ENCODE peak calls at places on chromosomes 11 and 22, in nine cellular contexts. G, Q, J, C, I, U, K, D and Y are unnamed samples.
A peak's percentile ranks its signal among the peaks of the same experiment; 100 is the strongest.

GRCh38 chr11:93841446-93841845 is 9.0 kb downstream of the VSTM5 start:
- DNase-seq in Q (no peak), I (no peak), U (no peak), J (no peak), G (no peak), K (no peak), C (no peak), D (no peak), Y (peak; percentile 21)

GRCh38 chr22:27075028-27075678 is 417.8 kb downstream of the MIAT start:
- DNase-seq in D (no peak), U (no peak), Q (no peak), K (no peak), J (no peak), I (no peak), C (no peak), G (no peak), Y (no peak)

GRCh38 chr11:77086521-77087472 is 15.8 kb upstream of the OMP start:
- DNase-seq in C (no peak), I (no peak), J (no peak), U (no peak), G (no peak), Q (no peak), K (no peak), D (no peak), Y (no peak)

GRCh38 chr11:120810251-120810650 is 213.7 kb upstream of the TBCEL start:
- DNase-seq in J (peak; percentile 24), I (no peak), U (no peak), C (no peak), D (no peak), G (no peak), Q (no peak), K (no peak), Y (no peak)

GRCh38 chr11:68047437-68048290 is 8.8 kb downstream of the TCIRG1 start:
- DNase-seq in G (no peak), D (no peak), Q (no peak), J (no peak), U (no peak), C (no peak), I (no peak), K (no peak), Y (no peak)

GRCh38 chr11:2128102-2128511 is 11.1 kb downstream of the IGF2 start:
- DNase-seq in G (no peak), J (no peak), U (no peak), K (no peak), D (no peak), C (no peak), Q (no peak), I (no peak), Y (no peak)

GRCh38 chr11:118918128-118918685 is 7.5 kb downstream of the BCL9L start:
- DNase-seq in K (no peak), I (peak; percentile 68), J (peak; percentile 83), G (no peak), C (peak; percentile 95), Q (no peak), D (no peak), U (peak; percentile 75), Y (peak; percentile 92)

GRCh38 chr11:19951558-19952083 is 208.7 kb downstream of the DBX1 start:
- DNase-seq in Q (no peak), D (peak; percentile 33), K (no peak), C (no peak), G (no peak), I (peak; percentile 22), U (no peak), J (peak; percentile 19), Y (no peak)

GRCh38 chr11:125168875-125169537 is 4.5 kb downstream of the PKNOX2 start:
- DNase-seq in U (no peak), C (peak; percentile 16), J (no peak), I (no peak), D (no peak), G (no peak), K (no peak), Q (no peak), Y (no peak)

GRCh38 chr22:46657996-46658947 is 38.1 kb downstream of the GRAMD4 start:
- DNase-seq in K (no peak), Q (no peak), G (no peak), C (no peak), J (no peak), I (no peak), D (no peak), U (no peak), Y (no peak)

GRCh38 chr11:6927030-6927617 is 898 bp downstream of the ZNF215 start:
- DNase-seq in D (no peak), C (no peak), I (no peak), Q (no peak), J (no peak), U (no peak), K (no peak), G (no peak), Y (no peak)

GRCh38 chr11:7600205-7600775 is 73.0 kb downstream of the CYB5R2 start:
- DNase-seq in G (no peak), I (no peak), K (no peak), U (no peak), Q (no peak), D (no peak), C (no peak), J (peak; percentile 38), Y (peak; percentile 70)

GRCh38 chr11:61971177-61972111 is 4.0 kb upstream of the FTH1 start:
- DNase-seq in U (peak; percentile 97), J (peak; percentile 90), Q (peak; percentile 41), D (peak; percentile 89), K (peak; percentile 93), C (peak; percentile 98), G (no peak), I (peak; percentile 51), Y (peak; percentile 99)

GRCh38 chr11:129732926-129733325 is 82.7 kb upstream of the TMEM45B start:
- DNase-seq in K (no peak), U (no peak), Q (no peak), G (no peak), C (no peak), I (no peak), J (no peak), D (no peak), Y (no peak)

GRCh38 chr11:79274636-79275315 is 166.1 kb downstream of the TENM4 start:
- DNase-seq in C (no peak), K (no peak), U (no peak), J (no peak), Q (no peak), D (peak; percentile 3), I (no peak), G (no peak), Y (no peak)

GRCh38 chr11:1867381-1867780 is 14.5 kb downstream of the LSP1 start:
- DNase-seq in U (peak; percentile 2), D (no peak), K (no peak), I (no peak), G (no peak), Q (no peak), C (no peak), J (no peak), Y (no peak)

GRCh38 chr11:35076201-35077100 is 62.5 kb upstream of the CD44 start:
- DNase-seq in Q (no peak), C (no peak), G (no peak), D (no peak), K (no peak), I (no peak), U (no peak), J (no peak), Y (no peak)

GRCh38 chr11:65537620-65538231 is 12.8 kb downstream of the SCYL1 start:
- DNase-seq in Q (no peak), K (no peak), C (no peak), I (no peak), J (no peak), D (no peak), U (no peak), G (no peak), Y (no peak)

GRCh38 chr11:120622189-120622912 is 110.8 kb downstream of the GRIK4 start:
- DNase-seq in Q (no peak), C (no peak), I (no peak), U (no peak), D (no peak), G (no peak), J (no peak), K (no peak), Y (no peak)

GRCh38 chr22:43191831-43192230 is 4.9 kb upstream of the TTLL12 start:
- DNase-seq in J (no peak), I (no peak), G (no peak), C (no peak), K (no peak), Q (no peak), D (no peak), U (no peak), Y (no peak)

GRCh38 chr11:7332962-7333361 is 81.3 kb downstream of the SYT9 start:
- DNase-seq in K (no peak), U (no peak), Q (no peak), C (no peak), G (no peak), I (no peak), D (no peak), J (no peak), Y (no peak)

GRCh38 chr11:690738-691633 is 4.0 kb downstream of the DEAF1 start:
- DNase-seq in G (peak; percentile 24), U (no peak), K (no peak), Q (no peak), D (no peak), J (no peak), I (peak; percentile 38), C (no peak), Y (no peak)

GRCh38 chr11:1565904-1566247 is 6.2 kb downstream of the DUSP8 start:
- DNase-seq in G (no peak), C (no peak), K (no peak), U (no peak), Q (no peak), D (no peak), J (no peak), I (no peak), Y (no peak)

GRCh38 chr22:42673898-42674390 is 24.8 kb upstream of the CYB5R3 start:
- DNase-seq in I (no peak), Q (no peak), U (no peak), J (no peak), G (no peak), K (no peak), C (no peak), D (no peak), Y (no peak)

GRCh38 chr22:22463855-22464540 is 44.5 kb downstream of the ZNF280B start:
- DNase-seq in K (peak; percentile 28), C (no peak), J (peak; percentile 27), U (no peak), D (peak; percentile 20), G (peak; percentile 17), I (peak; percentile 70), Q (peak; percentile 12), Y (no peak)

GRCh38 chr22:19709063-19709769 is 5.1 kb upstream of the SEPTIN5 start:
- DNase-seq in J (no peak), C (no peak), G (no peak), I (no peak), K (no peak), D (no peak), Q (no peak), U (peak; percentile 73), Y (no peak)

GRCh38 chr11:61976813-61977475 is 9.5 kb upstream of the FTH1 start:
- DNase-seq in C (no peak), I (no peak), G (no peak), Q (no peak), D (no peak), K (no peak), J (no peak), U (no peak), Y (no peak)